ENCODE peak calls at places on chromosomes 12 and 14, in six cellular contexts. B is effector CD4-positive, alpha-beta T cell; F is GDM1; S is stimulated activated CD8-positive, alpha-beta memory T cell treated with anti-CD3 and anti-CD28 coated beads, Interleukin-4, amount 100 ng/mL, for 48 hours; L is activated T-cell treated with anti-CD3 and anti-CD28 coated beads, Interleukin-2, amount 50 U/mL, for 72 hours; H is aorta. T is an unnamed sample.

GRCh38 chr12:70982991-70983390 is 62.5 kb upstream of the PTPRR start:
- DNase-seq in S (no peak), H (no peak), F (no peak), B (no peak), L (no peak), T (no peak)

GRCh38 chr12:126362490-126362889 is 1297.3 kb downstream of the AACS start:
- DNase-seq in H (no peak), B (no peak), L (no peak), F (no peak), S (no peak), T (no peak)

GRCh38 chr12:75786071-75786470 is 245.5 kb downstream of the PHLDA1 start:
- DNase-seq in L (no peak), F (no peak), S (no peak), B (no peak), H (no peak), T (no peak)

GRCh38 chr14:48527832-48528231 is 852.4 kb upstream of the MDGA2 start:
- DNase-seq in F (no peak), H (no peak), B (no peak), S (no peak), L (no peak), T (no peak)

GRCh38 chr12:10140001-10140400 is 10.0 kb upstream of the CLEC7A start:
- DNase-seq in B (peak), F (peak), H (no peak), L (peak), S (peak), T (peak)

GRCh38 chr12:106898001-106898966 is 57.4 kb upstream of the TMEM263 start:
- DNase-seq in B (no peak), S (no peak), F (no peak), L (no peak), H (no peak), T (no peak)

GRCh38 chr12:122517877-122518276 is 8.9 kb downstream of the RSRC2 start:
- DNase-seq in H (no peak), F (no peak), B (no peak), S (no peak), L (no peak), T (no peak)

GRCh38 chr14:91284791-91285548 is 40.5 kb upstream of the GPR68 start:
- DNase-seq in L (no peak), S (no peak), B (no peak), F (no peak), H (no peak), T (no peak)

GRCh38 chr12:47145188-47145587 is 65.4 kb upstream of the AMIGO2 start:
- DNase-seq in S (no peak), L (no peak), F (no peak), B (no peak), H (no peak), T (no peak)

GRCh38 chr12:80648866-80649265 is 58.6 kb upstream of the MYF6 start:
- DNase-seq in S (no peak), H (no peak), B (no peak), F (no peak), L (no peak), T (no peak)

GRCh38 chr14:74275265-74275841 is 27.4 kb downstream of the ABCD4 start:
- DNase-seq in H (no peak), F (no peak), L (no peak), B (no peak), S (no peak), T (no peak)

T was measured in G401.